ENCODE peak calls at places on chromosome 15, in five cellular contexts. E, R, U, X and P are unnamed samples.

GRCh38 chr15:51281368-51281967 is 56.9 kb downstream of the CYP19A1 start:
- DNase-seq in E (peak), R (peak), U (no peak), X (peak), P (no peak)

GRCh38 chr15:57356636-57357035 is 19.7 kb upstream of the CGNL1 start:
- DNase-seq in E (peak), R (no peak), U (no peak), X (no peak), P (peak)

GRCh38 chr15:26866298-26867198 is at the start of gene GABRA5:
- DNase-seq in E (peak), R (peak), U (no peak), X (peak), P (no peak)

GRCh38 chr15:37900286-37901221 is 33.9 kb upstream of the TMCO5A start:
- DNase-seq in E (peak), R (no peak), U (no peak), X (no peak), P (peak)

GRCh38 chr15:101152914-101153313 is 98.9 kb downstream of the CHSY1 start:
- DNase-seq in E (no peak), R (peak), U (no peak), X (no peak), P (no peak)

GRCh38 chr15:71003314-71003713 is 110.7 kb downstream of the LRRC49 start:
- DNase-seq in E (no peak), R (no peak), U (no peak), X (no peak), P (no peak)

GRCh38 chr15:64842986-64843561 is 1.4 kb downstream of the PLEKHO2 start:
- DNase-seq in E (no peak), R (no peak), U (no peak), X (peak), P (no peak)

GRCh38 chr15:23075927-23076326 is 36.6 kb upstream of the TUBGCP5 start:
- DNase-seq in E (no peak), R (no peak), U (no peak), X (no peak), P (no peak)

GRCh38 chr15:98904466-98905048 is 103.0 kb downstream of the PGPEP1L start:
- DNase-seq in E (no peak), R (no peak), U (no peak), X (no peak), P (peak)

GRCh38 chr15:83046558-83047127 is 20.4 kb downstream of the BTBD1 start:
- DNase-seq in E (no peak), R (no peak), U (no peak), X (no peak), P (peak)

GRCh38 chr15:93500155-93500554 is 411.1 kb upstream of the RGMA start:
- DNase-seq in E (no peak), R (no peak), U (no peak), X (no peak), P (no peak)

GRCh38 chr15:83845230-83845629 is 191.3 kb downstream of the ADAMTSL3 start:
- DNase-seq in E (no peak), R (no peak), U (no peak), X (no peak), P (no peak)

GRCh38 chr15:54482251-54482650 is 504.0 kb downstream of the UNC13C start:
- DNase-seq in E (no peak), R (no peak), U (no peak), X (no peak), P (no peak)

GRCh38 chr15:101008158-101009139 is 89.3 kb downstream of the LRRK1 start:
- DNase-seq in E (peak), R (peak), U (peak), X (peak), P (peak)

GRCh38 chr15:55164284-55164683 is 32.5 kb downstream of the RSL24D1 start:
- DNase-seq in E (no peak), R (no peak), U (no peak), X (no peak), P (no peak)

GRCh38 chr15:26128611-26129140 is 265.5 kb upstream of the ATP10A start:
- DNase-seq in E (no peak), R (no peak), U (no peak), X (peak), P (no peak)

GRCh38 chr15:41892621-41893421 is 1.0 kb downstream of the SPTBN5 start:
- DNase-seq in E (no peak), R (peak), U (no peak), X (peak), P (no peak)

GRCh38 chr15:77107068-77107467 is 36.2 kb upstream of the TSPAN3 start:
- DNase-seq in E (no peak), R (no peak), U (no peak), X (peak), P (no peak)

GRCh38 chr15:37698679-37699078 is 235.8 kb upstream of the TMCO5A start:
- DNase-seq in E (no peak), R (no peak), U (no peak), X (no peak), P (no peak)

GRCh38 chr15:59232476-59232875 is 25.8 kb downstream of the LDHAL6B start:
- DNase-seq in E (no peak), R (no peak), U (no peak), X (no peak), P (peak)

GRCh38 chr15:90610220-90610619 is 80.5 kb downstream of the CRTC3 start:
- DNase-seq in E (no peak), R (no peak), U (no peak), X (no peak), P (no peak)
- H3K27ac ChIP-seq in E (no peak), R (no peak), U (peak), X (no peak), P (no peak)

GRCh38 chr15:52765779-52766178 is 24.4 kb downstream of the ONECUT1 start:
- DNase-seq in E (peak), R (no peak), U (no peak), X (peak), P (no peak)
- TF ChIP-seq CTCF in E (peak), R (no peak), U (no peak), X (no peak), P (no peak)

GRCh38 chr15:85453144-85453872 is 72.9 kb downstream of the AKAP13 start:
- DNase-seq in E (no peak), R (no peak), U (no peak), X (no peak), P (no peak)
- H3K27ac ChIP-seq in E (no peak), R (no peak), U (no peak), X (no peak), P (peak)

DNA sequence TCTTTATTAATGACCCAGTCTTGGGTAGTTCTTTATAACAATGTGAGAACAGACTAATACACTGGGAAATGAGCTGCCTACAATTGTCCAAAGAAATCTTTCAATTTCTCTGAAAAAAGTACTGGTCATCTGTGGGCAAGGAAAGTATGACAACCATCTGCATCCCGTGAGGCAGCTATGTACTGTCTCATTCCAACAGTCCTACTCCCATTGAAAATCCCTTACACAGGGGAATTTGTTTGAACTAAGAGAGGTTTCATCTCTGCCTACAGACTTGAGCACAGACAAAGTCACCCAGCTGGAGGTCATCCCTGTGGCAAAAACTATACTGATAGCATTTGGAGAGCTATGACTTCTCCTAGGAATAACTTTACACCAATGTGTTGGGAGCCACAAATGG is 27.1 kb downstream of the SHC4 start:
- DNase-seq in E (no peak), R (no peak), U (no peak), X (no peak), P (no peak)
- TF ChIP-seq CTCF in E (no peak), R (no peak), U (no peak), X (no peak), P (no peak)

DNA sequence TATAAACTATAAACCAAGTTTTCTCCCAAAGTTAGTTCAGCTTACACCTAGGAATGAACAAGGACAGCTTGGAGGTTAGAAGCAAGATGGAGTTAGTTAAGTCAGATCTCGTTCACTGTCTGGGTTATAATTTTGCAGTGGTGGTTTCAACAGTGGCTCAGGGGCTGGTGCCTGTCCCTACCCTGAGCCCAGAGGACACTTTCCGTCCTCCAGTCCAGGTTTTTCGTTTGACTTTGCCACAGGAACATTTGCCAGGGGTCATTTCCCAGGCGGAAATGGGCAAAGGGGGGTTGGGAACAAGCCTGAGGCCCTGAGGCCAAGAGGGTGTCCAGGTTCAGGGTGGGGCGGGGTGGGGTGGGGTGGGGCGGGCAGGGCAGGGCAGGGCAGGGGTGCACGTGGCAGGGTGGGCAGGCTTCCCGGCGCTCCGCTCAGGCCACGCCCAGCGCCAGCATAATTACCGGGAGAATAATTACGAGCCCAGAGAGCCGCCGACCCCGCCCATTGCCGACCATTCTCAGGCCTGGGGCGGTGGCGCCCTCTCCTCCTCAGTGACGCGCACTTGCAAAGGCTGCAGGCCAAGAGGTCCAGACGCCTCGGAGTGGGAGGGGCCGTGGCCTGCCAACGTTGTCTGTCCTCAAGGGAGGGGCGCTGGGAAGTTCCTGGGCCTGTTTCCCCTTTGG is 70.4 kb downstream of the KLF13 start:
- DNase-seq in E (peak), R (peak), U (peak), X (peak), P (peak)
- H3K27ac ChIP-seq in E (peak), R (no peak), U (peak), X (peak), P (peak)

DNA sequence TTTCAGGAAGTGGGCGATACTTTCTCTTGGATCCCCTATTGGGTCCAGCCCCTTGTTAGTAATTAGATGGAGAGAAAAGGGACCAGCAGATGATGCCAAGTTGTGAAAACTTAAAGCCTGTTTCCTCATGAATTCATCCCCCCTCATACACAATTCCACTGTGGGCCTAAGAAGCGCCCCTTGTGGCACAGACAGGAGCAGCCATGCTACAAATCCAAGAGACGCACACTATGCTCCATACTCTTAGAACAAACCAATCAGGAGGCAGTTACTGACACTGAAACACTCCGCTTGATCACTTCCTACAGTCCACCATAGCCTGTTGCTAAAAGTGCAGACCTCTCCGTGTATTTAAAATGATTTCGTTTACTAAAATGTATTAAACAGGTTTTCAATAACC is 111.3 kb upstream of the ARRDC4 start:
- DNase-seq in E (no peak), R (no peak), U (no peak), X (no peak), P (no peak)
- TF ChIP-seq CTCF in E (no peak), R (no peak), U (no peak), X (no peak), P (no peak)

DNA sequence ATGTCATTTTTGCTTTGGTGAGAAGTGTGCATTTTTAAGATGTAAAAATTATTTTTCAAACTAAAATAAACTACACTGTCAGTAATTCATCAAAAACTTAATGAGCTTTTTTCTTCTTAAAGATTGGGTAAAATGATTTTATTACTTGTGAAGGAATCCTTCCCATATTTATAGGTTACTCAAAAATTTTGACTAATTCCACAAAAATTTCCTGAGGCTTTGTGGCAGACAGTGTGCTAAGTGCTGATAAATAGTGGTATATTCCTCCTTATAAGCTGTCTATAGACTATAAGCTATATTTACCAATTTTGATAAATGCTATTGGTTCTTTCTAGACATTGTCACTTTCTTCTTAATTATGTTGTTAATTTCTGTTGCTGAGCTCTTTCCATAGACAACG is 284.5 kb upstream of the SEMA6D start:
- DNase-seq in E (no peak), R (no peak), U (no peak), X (no peak), P (no peak)
- H3K27ac ChIP-seq in E (no peak), R (no peak), U (no peak), X (no peak), P (no peak)

GRCh38 chr15:65927545-65927944 is 58.3 kb downstream of the RAB11A start:
- DNase-seq in E (no peak), R (no peak), U (no peak), X (no peak), P (no peak)
- TF ChIP-seq CTCF in E (peak), R (no peak), U (no peak), X (no peak), P (no peak)

GRCh38 chr15:68479406-68479805 is 47.4 kb upstream of the ITGA11 start:
- DNase-seq in E (no peak), R (no peak), U (no peak), X (no peak), P (no peak)
- H3K27ac ChIP-seq in E (no peak), R (no peak), U (peak), X (no peak), P (no peak)